ENCODE peak calls at places on chromosomes 16 and 17, in seven cellular contexts. N, O, W, C, D, M and G are unnamed samples.

GRCh38 chr17:81154961-81155360 is 10.3 kb upstream of the PVALEF start:
- DNase-seq in N (no peak), O (no peak), W (no peak), C (no peak), D (no peak), M (peak; percentile 77), G (no peak)

GRCh38 chr16:85557083-85557975 is 55.8 kb upstream of the GSE1 start:
- DNase-seq in N (no peak), O (no peak), W (no peak), C (no peak), D (peak; percentile 23), M (peak; percentile 89), G (peak; percentile 65)

GRCh38 chr17:22517716-22518115 is 825.4 kb downstream of the KCNJ18 start:
- DNase-seq in N (no peak), O (no peak), W (no peak), C (no peak), D (no peak), M (no peak), G (no peak)

GRCh38 chr17:81020767-81021497 is 14.0 kb upstream of the BAIAP2 start:
- DNase-seq in N (no peak), O (peak; percentile 34), W (no peak), C (no peak), D (no peak), M (peak; percentile 73), G (peak; percentile 16)

GRCh38 chr17:51640108-51640622 is 379.8 kb downstream of the UTP18 start:
- DNase-seq in N (no peak), O (no peak), W (no peak), C (no peak), D (peak; percentile 0), M (no peak), G (no peak)

GRCh38 chr16:27515874-27516353 is 33.8 kb downstream of the GTF3C1 start:
- DNase-seq in N (no peak), O (no peak), W (no peak), C (peak; percentile 17), D (peak; percentile 18), M (peak; percentile 36), G (peak; percentile 30)

GRCh38 chr16:53433930-53434435 is 288 bp upstream of the RBL2 start:
- DNase-seq in N (no peak), O (peak; percentile 75), W (no peak), C (no peak), D (no peak), M (no peak), G (peak; percentile 11)

GRCh38 chr16:67104061-67104460 is 5.7 kb upstream of the PHAF1 start:
- DNase-seq in N (no peak), O (peak; percentile 23), W (no peak), C (peak; percentile 46), D (peak; percentile 11), M (no peak), G (peak; percentile 26)

GRCh38 chr17:49730787-49731441 is 23.1 kb upstream of the SLC35B1 start:
- DNase-seq in N (no peak), O (no peak), W (no peak), C (no peak), D (no peak), M (no peak), G (no peak)

GRCh38 chr17:36149296-36149820 is 27.1 kb downstream of the TBC1D3B start:
- DNase-seq in N (peak; percentile 63), O (peak; percentile 33), W (peak; percentile 74), C (no peak), D (no peak), M (no peak), G (peak; percentile 31)

GRCh38 chr16:67897231-67897630 is 4.2 kb downstream of the PSKH1 start:
- DNase-seq in N (peak; percentile 91), O (peak; percentile 47), W (peak; percentile 75), C (peak; percentile 95), D (no peak), M (no peak), G (no peak)

GRCh38 chr16:1990336-1991134 is 765 bp downstream of the SYNGR3 start:
- DNase-seq in N (no peak), O (no peak), W (no peak), C (no peak), D (no peak), M (peak; percentile 90), G (peak; percentile 78)

GRCh38 chr17:82732118-82732743 is 3.2 kb upstream of the FN3K start:
- DNase-seq in N (no peak), O (no peak), W (no peak), C (no peak), D (no peak), M (no peak), G (no peak)

GRCh38 chr17:82734987-82735866 is at the start of gene FN3K:
- DNase-seq in N (peak; percentile 84), O (peak; percentile 85), W (peak; percentile 47), C (peak; percentile 64), D (peak; percentile 52), M (peak; percentile 80), G (peak; percentile 81)

GRCh38 chr17:82740906-82741759 is 5.7 kb downstream of the FN3K start:
- DNase-seq in N (no peak), O (no peak), W (no peak), C (no peak), D (no peak), M (no peak), G (peak; percentile 70)

GRCh38 chr17:82737981-82738877 is 2.8 kb downstream of the FN3K start:
- DNase-seq in N (no peak), O (peak; percentile 27), W (no peak), C (no peak), D (no peak), M (no peak), G (peak; percentile 46)

DNA sequence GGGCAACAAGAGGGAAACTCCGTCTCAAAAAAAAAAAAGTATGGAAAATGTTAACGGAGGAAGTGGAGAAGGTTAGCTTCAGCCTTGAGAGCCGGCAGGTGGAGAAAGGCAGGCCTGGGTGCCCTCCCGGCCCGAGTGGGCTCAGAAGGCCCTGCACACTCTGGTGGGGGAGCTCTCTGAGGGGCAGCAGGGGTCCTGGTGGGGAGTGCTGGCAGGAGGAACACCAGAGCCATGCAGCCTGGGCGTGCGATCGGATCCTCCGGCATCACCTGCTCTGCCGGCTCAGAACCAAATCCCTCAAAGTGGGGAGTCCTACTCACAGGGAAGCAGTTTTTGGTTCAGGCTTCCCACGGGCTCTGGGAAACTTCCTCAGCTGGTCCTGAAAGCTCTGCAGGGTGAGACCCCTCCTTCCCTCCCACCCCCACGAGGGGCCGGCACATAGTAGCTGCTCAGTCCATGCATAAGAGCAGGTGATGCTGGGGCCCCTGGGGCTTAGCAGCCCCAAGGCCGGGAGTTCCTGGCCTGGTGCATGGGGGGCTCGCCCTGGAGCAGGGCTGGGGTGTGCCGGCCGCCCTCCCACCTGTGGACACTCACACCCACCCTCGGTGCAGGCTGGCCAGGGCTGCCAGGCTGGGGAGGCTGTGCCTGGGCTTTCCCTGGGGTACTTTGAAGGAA is 1.2 kb downstream of the FN3K start:
- DNase-seq in N (no peak), O (no peak), W (no peak), C (no peak), D (no peak), M (no peak), G (no peak)
- H3K4me3 ChIP-seq in N (no peak overlapping the region), O (no peak overlapping the region), W (peak overlapping the region; percentile 89), C (no peak overlapping the region), D (no peak overlapping the region), M (no peak overlapping the region), G (no peak overlapping the region)

DNA sequence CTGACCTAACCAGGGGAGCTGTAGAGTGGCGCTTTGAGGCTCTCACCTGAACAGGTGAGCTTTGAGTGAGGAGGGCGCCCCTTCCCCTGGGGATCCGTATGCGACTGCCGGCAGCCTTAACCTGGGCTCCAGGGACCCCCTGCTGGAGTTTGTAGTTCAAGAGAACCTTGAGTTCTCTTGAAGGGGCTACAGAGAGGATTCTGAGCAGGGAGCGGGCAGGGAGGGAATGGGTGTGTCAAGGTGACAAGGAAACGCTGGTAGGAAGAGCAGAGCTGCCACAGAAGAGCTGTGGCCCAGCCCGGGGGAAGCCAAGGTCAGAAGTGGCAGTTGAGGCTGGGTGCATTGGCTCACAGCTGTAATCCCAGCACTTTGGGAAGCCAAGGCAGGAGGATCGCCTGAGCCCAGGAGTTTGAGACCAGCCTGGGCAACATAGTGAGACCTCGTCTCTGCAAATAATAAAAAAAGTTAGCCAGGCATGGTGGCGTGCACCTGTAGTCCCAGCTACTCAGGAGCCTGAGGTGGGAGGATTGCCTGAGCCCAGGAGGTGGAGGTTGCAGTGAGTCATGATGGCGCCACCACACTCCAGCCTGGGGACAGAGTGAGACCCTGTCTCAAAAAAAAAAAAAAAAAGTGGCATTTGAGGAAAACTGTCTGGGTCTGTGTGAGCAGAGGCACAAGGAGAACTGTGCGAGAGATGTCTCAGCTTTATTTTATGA is 1.2 kb downstream of the LLGL2 start:
- DNase-seq in N (no peak), O (no peak), W (no peak), C (no peak), D (peak; percentile 33), M (peak; percentile 75), G (no peak)
- H3K4me3 ChIP-seq in N (peak overlapping the region; percentile 77), O (no peak overlapping the region), W (peak overlapping the region; percentile 79), C (no peak overlapping the region), D (peak overlapping the region; percentile 79), M (peak overlapping the region; percentile 68), G (peak overlapping the region; percentile 72)

GRCh38 chr17:78252111-78252634 is 20.7 kb downstream of the TMEM235 start:
- DNase-seq in N (no peak), O (no peak), W (no peak), C (no peak), D (no peak), M (peak; percentile 92), G (no peak)
- H3K4me3 ChIP-seq in N (no peak overlapping the region), O (no peak overlapping the region), W (no peak overlapping the region), C (no peak overlapping the region), D (no peak overlapping the region), M (no peak overlapping the region), G (no peak overlapping the region)

GRCh38 chr17:83086197-83086880 is 6.9 kb downstream of the METRNL start:
- DNase-seq in N (no peak), O (peak; percentile 67), W (no peak), C (no peak), D (no peak), M (no peak), G (no peak)
- H3K4me3 ChIP-seq in N (no peak overlapping the region), O (no peak overlapping the region), W (no peak overlapping the region), C (no peak overlapping the region), D (no peak overlapping the region), M (no peak overlapping the region), G (no peak overlapping the region)

GRCh38 chr17:67130768-67131167 is 86.4 kb downstream of the CACNG1 start:
- DNase-seq in N (no peak), O (no peak), W (no peak), C (no peak), D (no peak), M (no peak), G (no peak)
- H3K4me3 ChIP-seq in N (no peak overlapping the region), O (no peak overlapping the region), W (no peak overlapping the region), C (no peak overlapping the region), D (no peak overlapping the region), M (no peak overlapping the region), G (no peak overlapping the region)